ENCODE peak calls at places on chromosome 22, in nine cellular contexts. R, E, W, Z, J, L, M, O and Y are unnamed samples.

GRCh38 chr22:48234011-48234410 is 1471.6 kb downstream of the TBC1D22A start:
- DNase-seq in E (no peak), W (no peak), L (no peak), J (no peak), O (no peak), M (peak), Z (no peak), R (peak), Y (no peak)

GRCh38 chr22:50675553-50676199 is 3.1 kb downstream of the SHANK3 start:
- DNase-seq in Z (no peak), W (no peak), M (no peak), O (no peak), R (no peak), E (no peak), J (no peak), L (no peak), Y (no peak)

GRCh38 chr22:32985899-32986772 is 72.0 kb downstream of the SYN3 start:
- DNase-seq in M (peak), J (peak), E (peak), L (peak), W (no peak), Z (peak), R (peak), O (no peak), Y (no peak)

GRCh38 chr22:44592466-44593180 is 94.6 kb upstream of the RTL6 start:
- DNase-seq in R (no peak), L (no peak), J (no peak), M (no peak), Z (no peak), E (no peak), O (no peak), W (no peak), Y (no peak)

GRCh38 chr22:30485362-30485988 is 13.7 kb upstream of the SEC14L3 start:
- DNase-seq in E (peak), M (peak), W (peak), J (peak), L (peak), R (peak), Z (peak), O (no peak), Y (no peak)

GRCh38 chr22:45960477-45961386 is 16.2 kb downstream of the WNT7B start:
- DNase-seq in O (no peak), Z (no peak), E (no peak), L (no peak), R (no peak), M (no peak), W (no peak), J (no peak), Y (no peak)

GRCh38 chr22:30868663-30869385 is 99.8 kb downstream of the MORC2 start:
- DNase-seq in L (no peak), R (peak), J (no peak), Z (peak), W (peak), O (no peak), E (no peak), M (no peak), Y (peak)

GRCh38 chr22:38710352-38710751 is 4.6 kb downstream of the GTPBP1 start:
- DNase-seq in J (no peak), O (no peak), L (no peak), R (no peak), Z (no peak), E (no peak), W (no peak), M (no peak), Y (no peak)

GRCh38 chr22:37421468-37421877 is 5.8 kb downstream of the ELFN2 start:
- DNase-seq in R (no peak), W (no peak), Z (no peak), O (no peak), J (no peak), L (no peak), M (no peak), E (no peak), Y (no peak)

GRCh38 chr22:17486313-17486712 is 77.0 kb upstream of the SLC25A18 start:
- DNase-seq in O (no peak), W (no peak), J (no peak), M (no peak), Z (no peak), R (no peak), E (no peak), L (no peak), Y (no peak)

GRCh38 chr22:38316340-38317236 is 645 bp downstream of the CSNK1E start:
- DNase-seq in J (peak), R (peak), Z (peak), O (no peak), E (peak), M (no peak), L (peak), W (peak), Y (peak)

GRCh38 chr22:33923660-33924246 is 3.5 kb upstream of the LARGE1 start:
- DNase-seq in J (peak), M (peak), R (no peak), Z (peak), W (no peak), E (peak), L (peak), O (no peak), Y (no peak)

GRCh38 chr22:19182472-19183157 is 4.1 kb upstream of the SLC25A1 start:
- DNase-seq in L (no peak), R (no peak), O (no peak), W (no peak), Z (no peak), E (no peak), J (no peak), M (no peak), Y (no peak)

GRCh38 chr22:36409911-36410756 is 22.4 kb upstream of the MYH9 start:
- DNase-seq in W (peak), L (peak), R (peak), M (peak), E (peak), J (no peak), O (peak), Z (peak), Y (peak)

DNA sequence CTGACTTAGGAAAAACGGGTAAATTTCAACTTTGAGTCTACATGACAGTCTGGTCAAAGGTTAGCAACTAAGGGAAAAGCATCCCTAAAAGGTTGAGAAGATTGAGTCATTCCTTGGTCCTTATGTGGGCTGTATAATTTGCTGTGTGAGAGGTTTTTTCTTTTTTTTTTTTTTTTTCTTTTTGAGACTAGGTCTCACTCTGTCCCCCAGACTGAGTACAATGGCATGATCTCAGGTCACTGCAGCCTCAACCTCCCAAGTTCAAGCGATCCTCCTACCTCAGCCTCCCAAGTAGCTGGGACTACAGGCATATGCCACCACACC is 101.4 kb downstream of the MRTFA start:
- DNase-seq in O (no peak), E (no peak), Z (no peak), J (no peak), L (no peak), M (no peak), R (no peak), W (no peak), Y (no peak)
- TF ChIP-seq CTCF in O (no peak), E (no peak), Z (no peak), J (no peak), L (no peak), M (no peak), R (no peak), W (no peak), Y (no peak)

GRCh38 chr22:20243176-20243544 is 25.0 kb downstream of the RTN4R start:
- DNase-seq in W (no peak), Z (no peak), E (no peak), M (no peak), J (no peak), R (no peak), L (no peak), O (no peak), Y (no peak)
- TF ChIP-seq CTCF in W (no peak), Z (no peak), E (no peak), M (no peak), J (no peak), R (no peak), L (no peak), O (no peak), Y (no peak)

GRCh38 chr22:24357547-24357946 is 69.9 kb upstream of the ADORA2A start:
- DNase-seq in R (no peak), O (no peak), E (no peak), Z (no peak), W (no peak), J (no peak), M (no peak), L (no peak), Y (no peak)

GRCh38 chr22:24355574-24355973 is 71.8 kb upstream of the ADORA2A start:
- DNase-seq in L (no peak), W (no peak), Z (peak), E (no peak), R (no peak), O (no peak), M (no peak), J (no peak), Y (no peak)

GRCh38 chr22:24359452-24360120 is 67.8 kb upstream of the ADORA2A start:
- DNase-seq in R (no peak), J (peak), O (no peak), E (no peak), M (no peak), L (no peak), Z (peak), W (no peak), Y (no peak)

GRCh38 chr22:24361976-24362646 is 65.3 kb upstream of the ADORA2A start:
- DNase-seq in L (no peak), J (no peak), M (no peak), O (no peak), W (no peak), Z (no peak), E (peak), R (no peak), Y (no peak)

GRCh38 chr22:24358105-24358836 is 69.1 kb upstream of the ADORA2A start:
- DNase-seq in R (no peak), Z (no peak), W (no peak), E (no peak), L (no peak), M (no peak), J (no peak), O (no peak), Y (no peak)
- TF ChIP-seq CTCF in R (no peak), Z (no peak), W (no peak), E (no peak), L (no peak), M (no peak), J (no peak), O (no peak), Y (no peak)

GRCh38 chr22:28769394-28770085 is 3.0 kb upstream of the CCDC117 start:
- DNase-seq in W (no peak), E (no peak), J (no peak), R (no peak), O (no peak), M (no peak), Z (no peak), L (no peak), Y (no peak)

GRCh38 chr22:28771195-28771791 is 1.2 kb upstream of the CCDC117 start:
- DNase-seq in W (no peak), M (no peak), O (no peak), Z (no peak), E (no peak), L (no peak), J (no peak), R (peak), Y (no peak)

GRCh38 chr22:28774378-28774777 is 1.9 kb downstream of the CCDC117 start:
- DNase-seq in O (no peak), M (no peak), R (no peak), Z (no peak), E (no peak), L (no peak), W (no peak), J (no peak), Y (peak)

GRCh38 chr22:28773461-28773867 is 969 bp downstream of the CCDC117 start:
- DNase-seq in J (peak), Z (peak), W (no peak), L (no peak), R (no peak), O (no peak), E (no peak), M (no peak), Y (no peak)

DNA sequence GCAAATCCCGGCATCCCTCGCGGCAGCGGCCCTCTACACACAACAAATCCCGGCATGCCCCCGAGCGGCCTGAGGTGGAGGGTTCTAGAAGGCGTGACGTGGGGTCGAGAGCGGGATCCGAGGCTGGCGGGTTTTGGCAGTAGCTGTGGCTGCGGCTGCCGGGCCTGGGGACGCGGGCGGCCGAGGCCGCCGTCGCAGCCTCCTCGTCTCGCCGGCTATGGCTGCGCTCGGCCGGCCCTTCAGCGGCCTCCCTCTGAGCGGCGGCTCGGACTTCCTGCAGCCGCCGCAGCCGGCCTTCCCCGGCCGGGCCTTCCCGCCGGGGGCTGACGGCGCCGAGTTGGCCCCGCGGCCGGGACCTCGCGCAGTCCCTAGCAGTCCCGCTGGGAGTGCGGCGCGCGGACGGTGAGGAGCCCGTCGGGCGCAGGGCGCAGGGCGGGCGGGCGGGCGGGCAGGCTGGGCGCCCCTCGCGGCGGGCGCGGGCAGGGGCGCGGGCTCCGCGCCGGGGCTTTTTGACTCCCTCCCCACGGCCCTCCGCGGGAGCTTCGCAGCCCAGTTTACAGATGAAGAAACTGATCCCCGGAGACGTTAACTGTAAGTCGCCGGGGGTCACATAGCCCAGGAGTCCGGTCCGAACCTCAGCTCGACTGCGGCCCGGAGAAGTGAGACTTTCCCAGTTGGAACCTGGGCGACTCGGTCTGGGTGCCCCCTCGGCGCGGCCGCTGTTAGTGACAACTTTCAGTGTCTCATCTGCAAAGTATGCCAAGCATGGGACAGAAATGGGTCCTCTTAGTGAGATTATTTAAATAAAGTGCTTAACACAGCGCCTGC is at the start of gene CCDC117:
- DNase-seq in W (peak), O (peak), Z (peak), J (peak), R (peak), L (peak), E (peak), M (peak), Y (peak)
- TF ChIP-seq CTCF in W (peak), O (peak), Z (no peak), J (peak), R (peak), L (no peak), E (no peak), M (no peak), Y (peak)